ENCODE peak calls at places on chromosomes 2 and 18, in five cellular contexts. U, W, X, O and L are unnamed samples.

GRCh38 chr2:125942585-125943424 is 713.2 kb upstream of the GYPC start:
- DNase-seq in X (no peak), W (no peak), O (no peak), U (no peak), L (no peak)

GRCh38 chr2:159098374-159098773 is 129.9 kb downstream of the TANC1 start:
- DNase-seq in U (no peak), W (no peak), X (no peak), O (no peak), L (no peak)

GRCh38 chr2:206558492-206558891 is 83.8 kb upstream of the FAM237A start:
- DNase-seq in W (no peak), U (peak), X (no peak), O (peak), L (no peak)

GRCh38 chr2:96962567-96963203 is 23.7 kb downstream of the FAM178B start:
- DNase-seq in U (no peak), X (no peak), O (no peak), W (no peak), L (peak)

GRCh38 chr2:109702250-109702985 is 88.3 kb downstream of the SOWAHC start:
- DNase-seq in O (peak), U (peak), W (peak), X (no peak), L (no peak)

GRCh38 chr2:4247796-4248195 is 544.4 kb downstream of the DCDC2C start:
- DNase-seq in O (no peak), X (no peak), U (no peak), W (peak), L (no peak)

GRCh38 chr2:17652681-17653080 is 100.9 kb downstream of the SMC6 start:
- DNase-seq in O (no peak), U (no peak), X (no peak), W (no peak), L (no peak)

GRCh38 chr2:69310267-69310666 is 76.8 kb downstream of the GFPT1 start:
- DNase-seq in X (no peak), O (no peak), U (no peak), W (no peak), L (no peak)

GRCh38 chr2:88049601-88050000 is 6.0 kb downstream of the KRCC1 start:
- DNase-seq in W (no peak), X (no peak), U (no peak), O (no peak), L (no peak)

GRCh38 chr2:70935468-70936164 is at the start of gene ATP6V1B1:
- DNase-seq in W (no peak), U (no peak), X (no peak), O (no peak), L (no peak)

GRCh38 chr18:1663879-1664705 is 759.4 kb downstream of the ADCYAP1 start:
- DNase-seq in U (peak), W (peak), X (no peak), O (no peak), L (peak)

GRCh38 chr2:18987592-18988073 is 370.8 kb downstream of the OSR1 start:
- DNase-seq in X (peak), U (peak), O (peak), W (peak), L (no peak)

GRCh38 chr2:9473308-9473984 is 905 bp upstream of the IAH1 start:
- DNase-seq in W (no peak), O (no peak), U (no peak), X (no peak), L (peak)

GRCh38 chr18:11980148-11980554 is 1.2 kb upstream of the IMPA2 start:
- DNase-seq in X (no peak), W (peak), O (no peak), U (peak), L (no peak)

GRCh38 chr18:11981633-11982366 is 493 bp downstream of the IMPA2 start:
- DNase-seq in W (no peak), X (no peak), U (peak), O (no peak), L (peak)

GRCh38 chr18:11982981-11983380 is 1.7 kb downstream of the IMPA2 start:
- DNase-seq in W (no peak), O (no peak), U (no peak), X (no peak), L (no peak)

GRCh38 chr18:11981383-11981632 is at the start of gene IMPA2:
- DNase-seq in O (no peak), U (no peak), W (no peak), X (no peak), L (no peak)

DNA sequence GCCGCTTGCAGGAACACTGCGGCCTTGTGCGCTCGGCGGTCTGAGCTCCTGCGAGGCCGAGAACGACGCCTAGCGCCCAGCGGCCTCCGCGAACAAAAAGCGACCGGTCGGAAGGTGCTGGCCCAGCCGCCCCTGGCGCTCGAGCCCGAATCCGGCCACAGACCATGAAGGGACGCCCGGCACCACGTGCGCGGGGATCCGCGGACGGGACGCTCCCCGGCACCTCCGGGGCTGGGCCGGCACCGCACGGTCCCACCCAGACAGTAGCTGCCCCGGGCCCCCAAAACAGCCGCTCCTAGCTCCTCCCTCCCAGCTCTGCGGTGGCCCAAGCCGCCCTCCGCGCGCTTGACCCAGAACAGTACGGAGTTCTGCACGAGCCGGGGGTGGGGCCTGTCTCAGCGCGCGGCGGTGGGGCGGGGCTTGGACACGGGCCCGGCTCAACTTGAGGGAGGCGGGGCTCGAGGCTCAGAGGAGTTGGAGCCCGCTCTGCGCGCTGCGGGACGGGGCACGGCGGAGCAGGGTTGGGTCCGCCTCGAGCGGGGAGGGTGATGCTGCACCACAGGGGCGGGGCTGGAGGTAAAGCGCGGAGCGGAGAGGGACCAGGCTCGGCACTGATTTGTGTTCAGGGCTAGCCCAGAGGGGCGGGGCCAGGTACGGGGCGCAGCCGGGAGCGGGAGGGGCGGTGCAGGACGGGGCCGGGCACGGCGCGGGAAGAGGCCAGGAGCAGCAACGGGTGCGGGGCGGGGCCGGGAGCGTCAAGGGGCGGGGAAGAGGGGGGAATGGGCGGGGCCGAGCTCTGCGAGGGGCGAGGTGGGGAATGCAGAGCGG is 538 bp upstream of the IMPA2 start:
- DNase-seq in O (peak), U (peak), X (peak), W (peak), L (peak)
- TF ChIP-seq CTCF in O (peak), U (no peak), X (peak), W (peak), L (no peak)

GRCh38 chr18:49974079-49974478 is 160.7 kb upstream of the ACAA2 start:
- DNase-seq in X (no peak), O (no peak), W (no peak), U (no peak), L (no peak)
- TF ChIP-seq CTCF in X (no peak), O (no peak), W (no peak), U (no peak), L (no peak)

DNA sequence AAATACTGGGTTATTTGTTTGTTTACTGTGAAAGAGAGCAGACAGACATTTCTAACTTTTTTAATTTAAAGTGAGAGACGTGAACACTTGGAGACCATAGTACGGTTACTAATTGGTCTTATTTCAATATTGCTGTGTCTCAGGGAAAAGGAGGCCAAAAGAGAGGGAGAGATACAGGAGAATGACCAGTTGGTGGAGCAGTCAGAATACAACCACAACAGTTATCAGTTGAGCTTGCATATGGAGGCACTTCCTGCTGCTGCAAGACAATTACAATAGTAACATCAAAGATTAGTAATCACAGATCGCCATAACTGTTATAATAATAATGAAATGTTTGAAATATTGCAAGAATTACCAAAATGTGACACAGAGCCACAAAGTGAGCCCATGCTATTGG is 58.2 kb downstream of the TWSG1 start:
- DNase-seq in O (no peak), U (peak), X (no peak), W (no peak), L (no peak)
- TF ChIP-seq CTCF in O (no peak), U (peak), X (no peak), W (peak), L (no peak)

DNA sequence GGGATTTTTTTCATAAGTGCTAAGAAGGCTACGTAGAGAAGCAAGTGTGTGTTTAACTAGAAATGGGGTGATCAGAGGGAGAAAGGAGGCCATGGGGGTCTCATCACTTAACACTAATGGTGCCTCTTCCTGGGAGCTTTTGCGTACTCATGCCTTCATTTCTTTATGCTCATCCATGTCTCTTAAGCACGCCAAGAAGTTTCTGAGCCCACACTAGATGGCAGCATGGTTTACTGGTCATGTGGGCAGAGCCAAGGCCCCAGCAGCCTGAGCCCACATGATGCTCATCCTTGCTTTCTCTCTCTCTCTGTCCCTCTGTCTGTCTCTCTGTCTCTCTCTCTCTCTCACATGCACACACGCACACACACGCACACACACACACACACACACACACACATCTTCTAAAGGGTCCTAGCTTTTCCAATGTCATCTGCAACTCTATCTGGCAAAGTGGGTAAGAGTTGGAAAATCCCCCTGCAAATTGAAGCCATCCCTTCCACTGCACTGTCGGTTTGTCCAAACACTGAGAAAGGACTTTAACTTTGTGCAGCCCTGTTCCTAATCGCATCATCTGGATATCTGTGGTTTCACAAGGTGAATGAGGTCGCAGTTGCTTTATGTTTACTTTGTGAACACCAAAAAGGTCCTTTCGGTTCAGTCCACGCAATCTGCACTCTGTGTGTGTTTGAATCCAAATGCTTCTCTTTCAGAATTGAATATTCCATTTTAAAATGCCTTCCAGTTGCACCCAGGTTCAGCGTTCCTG is 137.2 kb upstream of the CCDC68 start:
- DNase-seq in U (peak), W (peak), O (peak), X (peak), L (no peak)
- TF ChIP-seq CTCF in U (peak), W (peak), O (peak), X (peak), L (no peak)

GRCh38 chr2:36318547-36318946 is 37.0 kb upstream of the CRIM1 start:
- DNase-seq in O (no peak), W (no peak), U (peak), X (no peak), L (no peak)

GRCh38 chr2:36326286-36326685 is 29.3 kb upstream of the CRIM1 start:
- DNase-seq in X (no peak), W (no peak), U (no peak), O (no peak), L (no peak)

GRCh38 chr2:36322108-36322507 is 33.5 kb upstream of the CRIM1 start:
- DNase-seq in X (no peak), U (peak), O (no peak), W (peak), L (no peak)
- TF ChIP-seq CTCF in X (peak), U (peak), O (peak), W (peak), L (peak)

GRCh38 chr2:25954199-25954752 is 28.0 kb downstream of the KIF3C start:
- DNase-seq in X (no peak), W (no peak), U (no peak), O (no peak), L (no peak)

GRCh38 chr2:25957743-25958142 is 24.6 kb downstream of the KIF3C start:
- DNase-seq in X (no peak), O (no peak), W (no peak), U (no peak), L (no peak)

GRCh38 chr2:25960396-25960795 is 21.9 kb downstream of the KIF3C start:
- DNase-seq in W (no peak), O (no peak), U (no peak), X (no peak), L (no peak)

GRCh38 chr2:25955036-25955435 is 27.3 kb downstream of the KIF3C start:
- DNase-seq in O (no peak), X (no peak), W (peak), U (no peak), L (no peak)

DNA sequence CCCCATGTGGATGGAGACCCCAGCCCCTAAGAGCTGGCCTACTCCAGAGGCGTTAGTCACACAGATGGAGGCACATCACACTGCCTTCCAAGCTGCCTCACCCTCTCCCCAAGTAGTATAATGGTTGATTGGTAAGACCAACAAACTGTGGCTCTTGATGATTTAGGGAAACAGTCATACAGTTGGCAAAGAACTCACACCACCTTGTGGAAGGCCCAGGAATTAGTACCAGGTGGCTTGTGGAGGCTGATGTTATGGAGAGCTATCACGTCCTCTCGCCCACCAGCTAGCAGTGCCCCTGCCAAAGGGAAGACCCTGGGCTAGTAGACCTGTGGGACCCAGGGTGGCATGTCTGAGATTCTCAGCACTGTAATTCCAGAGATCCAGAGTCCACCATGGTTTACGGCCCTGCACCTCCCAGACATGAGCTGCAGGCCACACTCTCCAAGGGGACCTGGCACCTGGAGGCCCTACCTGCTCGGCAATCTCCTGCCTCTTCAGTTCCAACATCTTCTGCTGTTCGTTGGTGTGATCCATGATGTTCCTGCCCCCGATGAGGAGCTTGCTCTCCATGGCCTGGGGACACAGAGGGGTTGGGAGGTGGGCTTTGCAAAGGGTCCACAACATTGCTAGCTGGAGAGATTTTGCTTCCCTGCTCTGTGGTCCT is 26.3 kb downstream of the KIF3C start:
- DNase-seq in U (no peak), X (no peak), O (no peak), W (no peak), L (peak)
- TF ChIP-seq CTCF in U (no peak), X (no peak), O (no peak), W (peak), L (no peak)